ENCODE peak calls at places on chromosome 10, in nine cellular contexts. H is esophagus squamous epithelium, J is mammary epithelial cell, U is GM12865, X is cardiac fibroblast, E is neural crest cell, M is B cell, S is adrenal gland, I is Calu3. Q is an unnamed sample.
A peak's percentile ranks its signal among the peaks of the same experiment; 100 is the strongest.

GRCh38 chr10:34791947-34792346 is 23.1 kb downstream of the PARD3 start:
- DNase-seq in H (no peak), J (no peak), U (no peak), X (no peak), E (no peak), M (no peak), S (no peak), I (no peak), Q (no peak)

GRCh38 chr10:35006836-35007235 is 83.3 kb downstream of the CUL2 start:
- DNase-seq in H (no peak), J (no peak), U (no peak), X (peak; percentile 92), E (no peak), M (no peak), S (no peak), I (no peak), Q (no peak)

GRCh38 chr10:95308389-95309302 is 17.8 kb upstream of the PDLIM1 start:
- DNase-seq in H (no peak), J (peak; percentile 95), U (peak; percentile 35), X (peak; percentile 97), E (no peak), M (no peak), S (peak; percentile 91), I (peak; percentile 81), Q (peak; percentile 70)

GRCh38 chr10:7944537-7944936 is 110.0 kb upstream of the GATA3 start:
- DNase-seq in H (no peak), J (no peak), U (no peak), X (no peak), E (no peak), M (no peak), S (no peak), I (no peak), Q (no peak)

GRCh38 chr10:103276941-103277712 is at the start of gene INA:
- DNase-seq in H (no peak), J (peak; percentile 54), U (peak; percentile 37), X (peak; percentile 23), E (peak; percentile 36), M (no peak), S (no peak), I (peak; percentile 20), Q (peak; percentile 74)

GRCh38 chr10:94042001-94042813 is 48.5 kb downstream of the PLCE1 start:
- DNase-seq in H (no peak), J (peak; percentile 23), U (peak; percentile 5), X (peak; percentile 82), E (no peak), M (no peak), S (no peak), I (peak; percentile 25), Q (peak; percentile 21)

GRCh38 chr10:44180321-44181154 is 204.4 kb downstream of the CXCL12 start:
- DNase-seq in H (no peak), J (peak; percentile 17), U (no peak), X (peak; percentile 85), E (no peak), M (no peak), S (no peak), I (no peak), Q (peak; percentile 79)

GRCh38 chr10:29877798-29878491 is 181.4 kb downstream of the JCAD start:
- DNase-seq in H (no peak), J (no peak), U (no peak), X (peak; percentile 38), E (no peak), M (no peak), S (peak; percentile 43), I (no peak), Q (peak; percentile 32)

GRCh38 chr10:31262672-31263071 is 56.3 kb upstream of the ZEB1 start:
- DNase-seq in H (no peak), J (no peak), U (no peak), X (peak; percentile 61), E (no peak), M (no peak), S (peak; percentile 54), I (no peak), Q (peak; percentile 42)

GRCh38 chr10:94076325-94076841 is 82.7 kb downstream of the PLCE1 start:
- DNase-seq in H (no peak), J (no peak), U (no peak), X (peak; percentile 63), E (no peak), M (no peak), S (no peak), I (no peak), Q (peak; percentile 86)

GRCh38 chr10:33155720-33156638 is 178.5 kb downstream of the NRP1 start:
- DNase-seq in H (no peak), J (peak; percentile 75), U (peak; percentile 42), X (peak; percentile 88), E (no peak), M (no peak), S (no peak), I (peak; percentile 72), Q (no peak)

GRCh38 chr10:29858352-29859267 is 200.8 kb downstream of the JCAD start:
- DNase-seq in H (no peak), J (peak; percentile 84), U (no peak), X (peak; percentile 77), E (peak; percentile 38), M (no peak), S (peak; percentile 67), I (peak; percentile 81), Q (no peak)

GRCh38 chr10:97805096-97805879 is 33.5 kb upstream of the SFRP5 start:
- DNase-seq in H (no peak), J (no peak), U (no peak), X (no peak), E (no peak), M (no peak), S (no peak), I (no peak), Q (no peak)

GRCh38 chr10:129580897-129581296 is 113.9 kb downstream of the MGMT start:
- DNase-seq in H (no peak), J (no peak), U (no peak), X (no peak), E (no peak), M (no peak), S (no peak), I (no peak), Q (no peak)

GRCh38 chr10:63346015-63346441 is 119.7 kb downstream of the JMJD1C start:
- DNase-seq in H (no peak), J (peak; percentile 11), U (no peak), X (peak; percentile 75), E (no peak), M (no peak), S (peak; percentile 69), I (no peak), Q (no peak)

GRCh38 chr10:6279540-6280267 is 77.0 kb downstream of the PFKFB3 start:
- DNase-seq in H (no peak), J (no peak), U (no peak), X (peak; percentile 59), E (peak; percentile 15), M (no peak), S (peak; percentile 28), I (peak; percentile 88), Q (peak; percentile 55)

GRCh38 chr10:88386878-88387773 is 196.0 kb downstream of the RNLS start:
- DNase-seq in H (no peak), J (peak; percentile 42), U (peak; percentile 87), X (peak; percentile 89), E (peak; percentile 4), M (no peak), S (peak; percentile 84), I (peak; percentile 21), Q (peak; percentile 83)

GRCh38 chr10:76209135-76209534 is 777.7 kb downstream of the LRMDA start:
- DNase-seq in H (no peak), J (no peak), U (no peak), X (peak; percentile 27), E (no peak), M (no peak), S (no peak), I (no peak), Q (no peak)

GRCh38 chr10:75281980-75282379 is 46.2 kb upstream of the COMTD1 start:
- DNase-seq in H (no peak), J (peak; percentile 54), U (no peak), X (no peak), E (no peak), M (no peak), S (no peak), I (no peak), Q (no peak)

GRCh38 chr10:24824124-24824523 is 100.4 kb upstream of the ARHGAP21 start:
- DNase-seq in H (no peak), J (peak; percentile 59), U (no peak), X (peak; percentile 52), E (no peak), M (no peak), S (no peak), I (no peak), Q (no peak)

GRCh38 chr10:96721207-96721572 is 876 bp upstream of the PIK3AP1 start:
- DNase-seq in H (no peak), J (no peak), U (no peak), X (no peak), E (no peak), M (no peak), S (no peak), I (peak; percentile 3), Q (no peak)
- TF ChIP-seq CTCF in H (no peak), J (no peak), U (no peak), X (no peak), E (no peak), M (no peak), S (no peak), I (no peak), Q (no peak)

DNA sequence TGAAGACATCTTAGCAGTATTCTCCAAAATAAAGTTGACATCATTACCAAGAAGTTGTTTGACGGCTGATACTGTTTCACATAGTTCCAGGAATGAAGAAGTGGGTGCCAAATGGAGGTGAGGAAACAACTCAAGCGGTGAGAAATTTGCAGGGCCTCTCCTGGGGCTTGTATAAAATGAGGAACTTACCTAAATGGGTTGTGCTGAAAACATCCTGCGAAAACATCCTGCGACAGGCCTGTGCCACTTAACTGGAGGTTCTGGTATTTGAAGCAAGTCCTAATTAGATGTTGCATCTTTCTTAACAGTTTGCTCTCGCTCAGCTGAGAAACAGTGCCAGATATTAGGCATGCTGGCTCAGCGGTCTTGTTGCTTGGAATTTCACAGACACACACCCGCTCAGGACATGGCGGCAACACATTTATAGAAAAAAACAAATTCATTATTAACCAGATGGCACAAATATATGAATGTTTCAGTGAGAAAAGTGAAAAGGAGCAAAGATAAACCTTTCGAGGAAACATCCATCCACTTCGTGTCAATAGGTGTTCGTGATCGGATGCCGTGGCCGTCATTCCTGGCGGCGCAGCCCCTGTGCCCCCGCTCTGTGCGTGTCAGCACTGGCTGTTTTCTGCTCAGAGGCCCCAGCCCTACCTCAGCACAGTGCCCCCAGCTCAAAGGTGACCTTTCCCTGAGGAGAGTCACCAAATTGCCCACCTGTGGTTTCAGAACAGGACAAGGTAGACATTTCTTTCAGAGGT is 48.1 kb downstream of the CDC123 start:
- DNase-seq in H (no peak), J (no peak), U (peak; percentile 49), X (no peak), E (no peak), M (peak; percentile 92), S (no peak), I (no peak), Q (no peak)
- TF ChIP-seq CTCF in H (no peak), J (no peak), U (no peak), X (no peak), E (no peak), M (no peak), S (no peak), I (no peak), Q (no peak)

GRCh38 chr10:119933179-119933578 is 40.6 kb downstream of the SEC23IP start:
- DNase-seq in H (no peak), J (no peak), U (no peak), X (peak; percentile 19), E (no peak), M (no peak), S (no peak), I (no peak), Q (no peak)
- TF ChIP-seq CTCF in H (no peak), J (peak; percentile 7), U (no peak), X (no peak), E (peak; percentile 71), M (peak; percentile 24), S (peak; percentile 12), I (no peak), Q (peak; percentile 38)

GRCh38 chr10:118544401-118544948 is 51.0 kb downstream of the PRLHR start:
- DNase-seq in H (no peak), J (no peak), U (no peak), X (no peak), E (no peak), M (no peak), S (no peak), I (no peak), Q (no peak)
- TF ChIP-seq CTCF in H (no peak), J (no peak), U (no peak), X (no peak), E (peak; percentile 6), M (peak; percentile 24), S (no peak), I (no peak), Q (no peak)

Q was measured in osteoblast.